ENCODE peak calls at places on chromosome 7, in four cellular contexts. A is neuronal stem cell, N is mesenchymal stem cell, O is H9. D is an unnamed sample.
A peak's percentile ranks its signal among the peaks of the same experiment; 100 is the strongest.

GRCh38 chr7:34939175-34939574 is 98.1 kb downstream of the DPY19L1 start:
- DNase-seq in A (no peak), N (peak; percentile 92), O (no peak), D (no peak)

GRCh38 chr7:137925091-137925490 is 76.8 kb downstream of the CREB3L2 start:
- DNase-seq in A (no peak), N (peak; percentile 40), O (no peak), D (no peak)

GRCh38 chr7:112985377-112985987 is 101.1 kb downstream of the GPR85 start:
- DNase-seq in A (no peak), N (peak; percentile 76), O (no peak), D (no peak)

GRCh38 chr7:67843001-67843400 is 846.4 kb downstream of the TYW1 start:
- DNase-seq in A (no peak), N (no peak), O (no peak), D (no peak)

GRCh38 chr7:6709808-6710207 is 3.1 kb upstream of the ZNF12 start:
- DNase-seq in A (no peak), N (no peak), O (no peak), D (no peak)

GRCh38 chr7:19203686-19204085 is 58.5 kb upstream of the FERD3L start:
- DNase-seq in A (no peak), N (no peak), O (no peak), D (no peak)

GRCh38 chr7:139680676-139681462 is 96.9 kb downstream of the HIPK2 start:
- DNase-seq in A (no peak), N (peak; percentile 100), O (no peak), D (peak; percentile 39)

GRCh38 chr7:124764847-124765400 is 668 bp downstream of the GPR37 start:
- DNase-seq in A (peak; percentile 2), N (no peak), O (peak; percentile 49), D (peak; percentile 80)

GRCh38 chr7:138961159-138961558 is 20.0 kb downstream of the KIAA1549 start:
- DNase-seq in A (no peak), N (no peak), O (no peak), D (no peak)

GRCh38 chr7:21191317-21192073 is 236.4 kb upstream of the SP4 start:
- DNase-seq in A (no peak), N (no peak), O (no peak), D (no peak)

GRCh38 chr7:114885836-114886235 is 36.1 kb upstream of the MDFIC start:
- DNase-seq in A (no peak), N (peak; percentile 50), O (no peak), D (no peak)

GRCh38 chr7:3065724-3066143 is 22.1 kb upstream of the CARD11 start:
- DNase-seq in A (peak; percentile 20), N (peak; percentile 33), O (peak; percentile 88), D (peak; percentile 39)

GRCh38 chr7:138885383-138886147 is 87.6 kb upstream of the ATP6V0A4 start:
- DNase-seq in A (no peak), N (no peak), O (no peak), D (no peak)

GRCh38 chr7:35691827-35692307 is 3.1 kb downstream of the HERPUD2 start:
- DNase-seq in A (no peak), N (peak; percentile 62), O (no peak), D (no peak)

GRCh38 chr7:123871998-123872867 is 27.3 kb downstream of the HYAL4 start:
- DNase-seq in A (peak; percentile 46), N (peak; percentile 64), O (peak; percentile 57), D (peak; percentile 16)

GRCh38 chr7:108454674-108455523 is 1.3 kb downstream of the NRCAM start:
- DNase-seq in A (no peak), N (peak; percentile 22), O (peak; percentile 60), D (no peak)

GRCh38 chr7:46565257-46565656 is 644.2 kb upstream of the IGFBP3 start:
- DNase-seq in A (no peak), N (no peak), O (no peak), D (no peak)

GRCh38 chr7:46567858-46568257 is 646.8 kb upstream of the IGFBP3 start:
- DNase-seq in A (no peak), N (no peak), O (no peak), D (no peak)

GRCh38 chr7:46568420-46569116 is 647.5 kb upstream of the IGFBP3 start:
- DNase-seq in A (no peak), N (no peak), O (no peak), D (no peak)

GRCh38 chr7:46566375-46566774 is 645.3 kb upstream of the IGFBP3 start:
- DNase-seq in A (no peak), N (no peak), O (no peak), D (no peak)

GRCh38 chr7:46565712-46566111 is 644.6 kb upstream of the IGFBP3 start:
- DNase-seq in A (no peak), N (no peak), O (no peak), D (no peak)
- H3K14ac ChIP-seq in A (no peak overlapping the region), N (no peak overlapping the region), O (no peak overlapping the region), D (no peak overlapping the region)

GRCh38 chr7:46383605-46384004 is 462.5 kb upstream of the IGFBP3 start:
- DNase-seq in A (no peak), N (peak; percentile 70), O (no peak), D (no peak)
- H3K14ac ChIP-seq in A (no peak overlapping the region), N (no peak overlapping the region), O (no peak overlapping the region), D (no peak overlapping the region)

GRCh38 chr7:76303829-76304505 is 1.5 kb downstream of the HSPB1 start:
- DNase-seq in A (no peak), N (peak; percentile 57), O (no peak), D (peak; percentile 66)

GRCh38 chr7:76300210-76300731 is 2.2 kb upstream of the HSPB1 start:
- DNase-seq in A (no peak), N (peak; percentile 81), O (no peak), D (peak; percentile 84)

GRCh38 chr7:76303057-76303828 is 770 bp downstream of the HSPB1 start:
- DNase-seq in A (peak; percentile 88), N (peak; percentile 91), O (peak; percentile 96), D (peak; percentile 83)

GRCh38 chr7:76301000-76301399 is 1.5 kb upstream of the HSPB1 start:
- DNase-seq in A (no peak), N (no peak), O (no peak), D (no peak)

GRCh38 chr7:76302299-76303056 is at the start of gene HSPB1:
- DNase-seq in A (peak; percentile 53), N (peak; percentile 96), O (peak; percentile 77), D (peak; percentile 91)
- H3K14ac ChIP-seq in A (peak within 1 kb of the TSS; percentile 71), N (peak within 1 kb of the TSS; percentile 83), O (peak within 1 kb of the TSS; percentile 18), D (peak within 1 kb of the TSS; percentile 94)

DNA sequence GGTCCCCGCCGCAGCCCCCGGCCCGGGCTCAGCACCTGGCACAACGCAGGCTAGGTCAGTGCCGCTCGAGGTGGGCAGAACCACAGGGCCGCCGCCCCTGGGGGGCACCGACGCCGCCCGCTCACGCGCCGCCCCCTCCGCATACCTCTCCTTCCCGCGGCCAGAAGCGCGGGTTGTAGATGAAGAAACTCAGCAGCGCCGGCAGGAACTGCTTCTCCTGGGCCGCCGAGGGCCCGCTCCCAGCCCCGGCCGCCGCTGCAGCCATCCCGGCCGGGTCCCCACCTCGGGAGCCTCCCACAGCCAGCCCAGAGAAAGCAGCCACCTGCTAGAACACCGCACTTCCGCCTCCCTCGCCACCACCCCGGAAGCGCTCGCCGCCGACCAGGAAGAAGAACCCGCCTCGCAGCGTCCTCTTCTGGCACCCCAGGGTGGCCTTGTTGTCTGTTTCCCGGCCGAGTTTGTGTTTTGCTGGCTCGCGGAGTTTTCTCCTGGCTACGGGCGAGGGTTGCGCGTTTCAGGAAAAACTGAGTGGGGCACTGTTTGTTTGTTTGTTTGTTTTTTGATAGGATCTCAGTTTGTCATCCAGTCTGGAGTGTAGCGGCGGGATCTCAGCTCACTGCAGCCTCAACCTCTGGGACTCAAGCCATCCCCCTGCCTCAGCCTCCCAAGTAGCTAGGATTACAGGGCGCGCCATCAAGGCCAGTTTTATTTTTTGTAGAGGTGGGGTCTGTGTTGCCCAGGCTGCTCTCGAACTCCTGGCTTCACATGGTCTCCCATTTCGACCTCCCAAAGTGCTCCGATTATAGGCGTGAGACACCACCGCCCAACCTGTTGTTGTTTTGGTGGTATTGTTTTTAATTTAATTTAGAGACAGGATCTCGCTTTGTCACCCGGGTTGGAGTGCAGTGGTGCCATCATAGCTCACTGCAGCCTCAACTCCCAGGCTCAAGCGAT is 17.7 kb downstream of the OCM2 start:
- DNase-seq in A (peak; percentile 20), N (peak; percentile 68), O (peak; percentile 61), D (peak; percentile 61)
- H3K14ac ChIP-seq in A (peak overlapping the region; percentile 75), N (peak overlapping the region; percentile 98), O (peak overlapping the region; percentile 63), D (peak overlapping the region; percentile 80)

GRCh38 chr7:41916450-41916927 is 213.6 kb upstream of the INHBA start:
- DNase-seq in A (no peak), N (peak; percentile 99), O (no peak), D (peak; percentile 97)
- H3K14ac ChIP-seq in A (no peak overlapping the region), N (no peak overlapping the region), O (no peak overlapping the region), D (peak overlapping the region; percentile 57)

DNA sequence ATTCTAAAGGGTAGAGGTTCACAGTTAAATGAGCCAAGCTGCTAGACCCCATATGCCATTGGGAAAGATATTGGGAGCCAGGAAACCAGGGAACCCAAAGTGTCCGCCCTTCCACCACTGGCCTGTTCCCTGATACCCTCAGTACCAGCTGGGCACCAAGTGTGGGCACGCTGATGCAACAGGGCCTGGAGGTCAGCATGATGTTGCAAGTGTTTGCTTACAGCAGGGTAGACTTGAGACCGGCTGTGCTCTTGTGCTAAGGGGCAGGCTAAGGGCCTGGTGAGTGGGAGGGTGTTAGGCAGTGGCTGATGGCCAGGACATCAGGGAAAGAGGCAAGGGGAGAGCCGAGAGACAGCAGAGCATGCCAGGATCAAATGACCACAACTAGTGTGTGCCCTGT is 21.0 kb upstream of the MYL7 start:
- DNase-seq in A (no peak), N (no peak), O (no peak), D (peak; percentile 22)
- H3K14ac ChIP-seq in A (no peak overlapping the region), N (no peak overlapping the region), O (no peak overlapping the region), D (no peak overlapping the region)

D was measured in trophoblast cell.